ENCODE peak calls at places on chromosomes 12 and 14, in four cellular contexts. One of them, this sample, is unnamed. For H3K4me1, H3K27me3 and H3K9me3, the result is how much of the 10 kb centered on the place peaks cover.

GRCh38 chr14:68787235-68787727 is 5.6 kb downstream of the ZFP36L1 start:
- DNase-seq in IMR-90: no peak
- DNase-seq in ovary: peak
- DNase-seq in heart right ventricle: no peak
- DNase-seq in this sample: no peak

GRCh38 chr14:28681681-28682080 is 84.9 kb upstream of the FOXG1 start:
- DNase-seq in IMR-90: no peak
- DNase-seq in heart right ventricle: no peak
- DNase-seq in ovary: no peak
- DNase-seq in this sample: no peak

GRCh38 chr14:65496178-65496993 is 83.9 kb downstream of the FUT8 start:
- DNase-seq in ovary: no peak
- DNase-seq in heart right ventricle: no peak
- DNase-seq in IMR-90: peak
- DNase-seq in this sample: no peak

GRCh38 chr12:52052471-52053186 is 1.4 kb downstream of the NR4A1 start:
- DNase-seq in IMR-90: peak
- DNase-seq in heart right ventricle: peak
- DNase-seq in ovary: peak
- DNase-seq in this sample: no peak

GRCh38 chr14:97603201-97603600 is 806.0 kb downstream of the VRK1 start:
- DNase-seq in ovary: no peak
- DNase-seq in IMR-90: no peak
- DNase-seq in heart right ventricle: no peak
- DNase-seq in this sample: no peak

GRCh38 chr12:25186788-25187397 is 8.1 kb downstream of the DNAI7 start:
- DNase-seq in ovary: no peak
- DNase-seq in IMR-90: peak
- DNase-seq in heart right ventricle: no peak
- DNase-seq in this sample: no peak

GRCh38 chr12:100234591-100235304 is 32.1 kb downstream of the DEPDC4 start:
- DNase-seq in IMR-90: peak
- DNase-seq in ovary: no peak
- DNase-seq in heart right ventricle: no peak
- DNase-seq in this sample: no peak

GRCh38 chr12:55929306-55929791 is 1.6 kb upstream of the DGKA start:
- DNase-seq in heart right ventricle: peak
- DNase-seq in IMR-90: no peak
- DNase-seq in ovary: no peak
- DNase-seq in this sample: no peak

GRCh38 chr12:2877959-2878732 is 1.1 kb downstream of the RHNO1 start:
- DNase-seq in heart right ventricle: no peak
- DNase-seq in ovary: peak
- DNase-seq in IMR-90: peak
- DNase-seq in this sample: no peak

GRCh38 chr14:35378638-35379568 is 25.6 kb downstream of the NFKBIA start:
- DNase-seq in IMR-90: no peak
- DNase-seq in heart right ventricle: no peak
- DNase-seq in ovary: no peak
- DNase-seq in this sample: no peak

GRCh38 chr12:100555722-100556121 is 17.8 kb upstream of the GAS2L3 start:
- DNase-seq in heart right ventricle: peak
- DNase-seq in IMR-90: peak
- DNase-seq in ovary: no peak
- DNase-seq in this sample: no peak

GRCh38 chr14:67477926-67478915 is 10.3 kb downstream of the TMEM229B start:
- DNase-seq in ovary: no peak
- DNase-seq in IMR-90: no peak
- DNase-seq in heart right ventricle: no peak
- DNase-seq in this sample: no peak

GRCh38 chr12:94616217-94616729 is 34.1 kb downstream of the TMCC3 start:
- DNase-seq in ovary: no peak
- DNase-seq in IMR-90: no peak
- DNase-seq in heart right ventricle: no peak
- DNase-seq in this sample: no peak

GRCh38 chr12:99914206-99914605 is 70.5 kb downstream of the ANKS1B start:
- DNase-seq in IMR-90: no peak
- DNase-seq in ovary: no peak
- DNase-seq in heart right ventricle: no peak
- DNase-seq in this sample: no peak

GRCh38 chr12:64389154-64389553 is 1.4 kb downstream of the C12orf56 start:
- DNase-seq in ovary: no peak
- DNase-seq in IMR-90: no peak
- DNase-seq in heart right ventricle: no peak
- DNase-seq in this sample: no peak

GRCh38 chr12:43847427-43847826 is 11.5 kb downstream of the TMEM117 start:
- DNase-seq in ovary: no peak
- DNase-seq in IMR-90: peak
- DNase-seq in heart right ventricle: no peak
- DNase-seq in this sample: no peak

GRCh38 chr12:43278268-43278832 is 273.7 kb downstream of the ADAMTS20 start:
- DNase-seq in heart right ventricle: no peak
- DNase-seq in IMR-90: no peak
- DNase-seq in ovary: no peak
- DNase-seq in this sample: no peak

GRCh38 chr12:56996793-56997545 is 9.4 kb downstream of the ZBTB39 start:
- DNase-seq in heart right ventricle: no peak
- DNase-seq in IMR-90: no peak
- DNase-seq in ovary: no peak
- DNase-seq in this sample: no peak

GRCh38 chr14:93301821-93302447 is 30.9 kb downstream of the BTBD7 start:
- DNase-seq in IMR-90: no peak
- DNase-seq in heart right ventricle: no peak
- DNase-seq in ovary: no peak
- DNase-seq in this sample: no peak

GRCh38 chr14:61343471-61343870 is 22.1 kb downstream of the PRKCH start:
- DNase-seq in ovary: no peak
- DNase-seq in heart right ventricle: no peak
- DNase-seq in IMR-90: no peak
- DNase-seq in this sample: no peak

GRCh38 chr12:79300199-79300568 is 390.6 kb downstream of the PAWR start:
- DNase-seq in ovary: no peak
- DNase-seq in IMR-90: peak
- DNase-seq in heart right ventricle: no peak
- DNase-seq in this sample: no peak

GRCh38 chr12:118560733-118561132 is 184.4 kb downstream of the SUDS3 start:
- DNase-seq in heart right ventricle: peak
- DNase-seq in ovary: no peak
- DNase-seq in IMR-90: no peak
- DNase-seq in this sample: no peak

GRCh38 chr12:103780093-103780440 is 61.0 kb downstream of the NT5DC3 start:
- DNase-seq in IMR-90: peak
- DNase-seq in ovary: no peak
- DNase-seq in heart right ventricle: no peak
- DNase-seq in this sample: no peak

GRCh38 chr12:7113389-7113871 is 4.4 kb upstream of the C1RL start:
- DNase-seq in heart right ventricle: no peak
- DNase-seq in ovary: peak
- DNase-seq in IMR-90: peak
- DNase-seq in this sample: no peak

GRCh38 chr14:95667251-95667693 is 19.0 kb upstream of the TCL1B start:
- DNase-seq in heart right ventricle: no peak
- DNase-seq in ovary: no peak
- DNase-seq in IMR-90: no peak
- DNase-seq in this sample: no peak

GRCh38 chr12:26830783-26831601 is 2.0 kb downstream of the ITPR2 start:
- DNase-seq in IMR-90: no peak
- DNase-seq in heart right ventricle: no peak
- DNase-seq in ovary: no peak
- DNase-seq in this sample: no peak

GRCh38 chr14:69657961-69658360 is 46.6 kb downstream of the SUSD6 start:
- DNase-seq in IMR-90: peak
- DNase-seq in heart right ventricle: no peak
- DNase-seq in ovary: no peak
- DNase-seq in this sample: no peak

GRCh38 chr12:97308576-97309198 is 153.9 kb upstream of the RMST start:
- DNase-seq in IMR-90: peak
- DNase-seq in ovary: no peak
- DNase-seq in heart right ventricle: peak
- DNase-seq in this sample: no peak

GRCh38 chr14:80491562-80492139 is 280.3 kb upstream of the DIO2 start:
- DNase-seq in IMR-90: peak
- DNase-seq in ovary: no peak
- DNase-seq in heart right ventricle: no peak
- DNase-seq in this sample: no peak

GRCh38 chr14:73241481-73242165 is 4.3 kb downstream of the PAPLN start:
- DNase-seq in heart right ventricle: no peak
- DNase-seq in IMR-90: no peak
- DNase-seq in ovary: peak
- DNase-seq in this sample: no peak

GRCh38 chr12:108730337-108731104 is 797 bp downstream of the CORO1C start:
- DNase-seq in ovary: peak
- DNase-seq in heart right ventricle: peak
- DNase-seq in IMR-90: peak
- DNase-seq in this sample: peak

GRCh38 chr12:45613855-45614254 is 115.7 kb upstream of the ARID2 start:
- DNase-seq in ovary: no peak
- DNase-seq in heart right ventricle: no peak
- DNase-seq in IMR-90: no peak
- DNase-seq in this sample: no peak

GRCh38 chr14:94466706-94467370 is 9.2 kb downstream of the SERPINA9 start:
- DNase-seq in heart right ventricle: no peak
- DNase-seq in ovary: no peak
- DNase-seq in IMR-90: no peak
- DNase-seq in this sample: no peak

GRCh38 chr12:131352296-131352900 is 358.5 kb upstream of the SFSWAP start:
- DNase-seq in ovary: no peak
- DNase-seq in heart right ventricle: no peak
- DNase-seq in IMR-90: no peak
- DNase-seq in this sample: no peak

GRCh38 chr12:131351319-131352028 is 359.4 kb upstream of the SFSWAP start:
- DNase-seq in ovary: no peak
- DNase-seq in IMR-90: no peak
- DNase-seq in heart right ventricle: no peak
- DNase-seq in this sample: no peak

GRCh38 chr12:131353376-131353775 is 357.5 kb upstream of the SFSWAP start:
- DNase-seq in IMR-90: no peak
- DNase-seq in heart right ventricle: no peak
- DNase-seq in ovary: no peak
- DNase-seq in this sample: no peak

GRCh38 chr12:131355688-131356245 is 355.1 kb upstream of the SFSWAP start:
- DNase-seq in ovary: no peak
- DNase-seq in heart right ventricle: no peak
- DNase-seq in IMR-90: no peak
- DNase-seq in this sample: no peak

DNA sequence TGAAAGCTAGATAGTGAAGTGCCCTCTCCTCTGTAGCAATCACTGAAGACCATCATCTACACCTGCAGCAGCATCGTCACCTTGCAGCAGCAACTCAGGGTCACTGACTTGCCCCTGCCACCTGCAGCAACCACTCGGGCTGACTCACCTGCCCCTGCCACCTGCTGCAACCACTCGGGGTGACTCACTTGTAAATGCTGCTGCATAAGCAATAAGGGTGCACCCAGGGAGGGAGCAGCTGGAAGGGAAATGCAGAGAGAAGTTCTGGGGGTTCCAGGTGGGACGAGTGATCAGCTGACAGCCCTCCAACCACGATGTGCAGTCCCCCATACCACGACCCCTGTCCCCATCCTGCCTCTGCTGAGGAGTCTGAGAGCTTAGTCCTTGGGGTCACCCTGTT is 357.1 kb upstream of the SFSWAP start:
- DNase-seq in heart right ventricle: no peak
- DNase-seq in IMR-90: no peak
- DNase-seq in ovary: no peak
- DNase-seq in this sample: no peak
- H3K4me1 ChIP-seq in heart right ventricle: under half
- H3K4me1 ChIP-seq in IMR-90: under half
- H3K4me1 ChIP-seq in ovary: under half
- H3K4me1 ChIP-seq in this sample: under half

DNA sequence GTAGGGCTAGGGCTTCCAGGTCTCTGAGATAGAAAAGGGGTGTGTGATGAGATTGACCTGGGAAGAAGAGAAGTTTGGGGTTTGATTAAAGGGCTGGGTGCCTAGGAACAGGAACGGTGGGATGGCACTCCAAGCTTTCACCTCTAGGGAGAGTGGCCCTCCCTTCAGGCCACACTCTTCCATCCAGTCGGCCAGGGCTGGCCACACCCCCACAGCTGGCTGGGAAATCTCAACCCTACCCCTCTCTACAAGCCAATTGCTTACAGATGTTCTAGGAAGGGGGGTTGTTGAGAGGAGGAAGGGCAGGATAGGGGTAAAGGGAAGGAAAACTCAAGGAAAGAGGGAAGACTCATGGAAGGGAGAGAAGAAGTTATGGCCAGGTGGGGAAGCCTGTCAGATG is 6.6 kb upstream of the ITGA5 start:
- DNase-seq in heart right ventricle: no peak
- DNase-seq in IMR-90: no peak
- DNase-seq in ovary: no peak
- DNase-seq in this sample: no peak
- H3K27me3 ChIP-seq in heart right ventricle: under half
- H3K27me3 ChIP-seq in IMR-90: under half
- H3K27me3 ChIP-seq in ovary: under half
- H3K27me3 ChIP-seq in this sample: under half

GRCh38 chr12:11321980-11322379 is 11.7 kb upstream of the PRB4 start:
- DNase-seq in ovary: no peak
- DNase-seq in IMR-90: no peak
- DNase-seq in heart right ventricle: no peak
- DNase-seq in this sample: no peak

GRCh38 chr12:11324426-11324825 is 14.2 kb upstream of the PRB4 start:
- DNase-seq in IMR-90: no peak
- DNase-seq in ovary: no peak
- DNase-seq in heart right ventricle: no peak
- DNase-seq in this sample: no peak
- H3K9me3 ChIP-seq in IMR-90: under half
- H3K9me3 ChIP-seq in ovary: under half
- H3K9me3 ChIP-seq in heart right ventricle: under half
- H3K9me3 ChIP-seq in this sample: under half

DNA sequence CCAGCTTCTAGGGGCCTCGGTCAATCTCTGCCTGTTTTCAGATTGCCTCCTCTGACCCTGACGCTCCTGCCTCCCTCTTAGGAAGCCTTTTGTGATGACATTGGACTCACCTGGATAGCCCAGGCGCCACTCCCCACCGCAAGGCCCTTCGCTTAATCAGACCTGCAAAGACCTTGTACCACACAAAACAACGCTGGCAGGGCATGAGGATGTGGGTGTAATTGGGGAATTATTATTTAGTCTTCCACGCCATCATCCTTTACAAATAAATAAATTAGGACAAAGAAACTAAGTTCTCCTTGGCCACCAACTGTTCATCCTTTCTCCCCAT is 7.7 kb upstream of the VPS37B start:
- DNase-seq in heart right ventricle: no peak
- DNase-seq in IMR-90: no peak
- DNase-seq in ovary: no peak
- DNase-seq in this sample: no peak
- H3K4me1 ChIP-seq in heart right ventricle: under half
- H3K4me1 ChIP-seq in IMR-90: under half
- H3K4me1 ChIP-seq in ovary: under half
- H3K4me1 ChIP-seq in this sample: under half

This sample was measured in thoracic aorta.